ENCODE peak calls at places on chromosomes 2 and 18, in nine cellular contexts. Z, J, S, C, U, Y, F, K and M are unnamed samples.

GRCh38 chr2:170944545-170944944 is 15.5 kb downstream of the GORASP2 start:
- DNase-seq in S (no peak), Y (no peak), F (no peak), Z (no peak), J (no peak), C (no peak), U (no peak), K (no peak), M (no peak)

GRCh38 chr2:237702439-237703397 is 75.3 kb downstream of the LRRFIP1 start:
- DNase-seq in F (no peak), U (no peak), K (no peak), Z (no peak), S (peak), C (no peak), J (no peak), Y (no peak), M (peak)

GRCh38 chr2:226794077-226794670 is 5.4 kb downstream of the IRS1 start:
- DNase-seq in F (no peak), C (no peak), S (no peak), Z (no peak), Y (no peak), J (no peak), K (no peak), U (no peak), M (no peak)

GRCh38 chr2:31088516-31089195 is 49.6 kb downstream of the GALNT14 start:
- DNase-seq in J (no peak), Y (no peak), C (no peak), Z (no peak), F (no peak), U (no peak), S (no peak), K (no peak), M (no peak)

GRCh38 chr2:42804338-42804737 is 12.0 kb upstream of the HAAO start:
- DNase-seq in S (no peak), Z (no peak), F (no peak), C (no peak), J (no peak), K (no peak), Y (no peak), U (no peak), M (no peak)

GRCh38 chr2:86617738-86618137 is 5.9 kb downstream of the RNF103 start:
- DNase-seq in K (no peak), U (no peak), C (no peak), Z (no peak), J (no peak), Y (no peak), S (no peak), F (no peak), M (no peak)

GRCh38 chr18:75211721-75212625 is 1.4 kb downstream of the TSHZ1 start:
- DNase-seq in U (no peak), Z (peak), J (no peak), S (peak), K (no peak), C (peak), Y (no peak), F (peak), M (peak)

GRCh38 chr2:36361396-36361795 is 5.8 kb downstream of the CRIM1 start:
- DNase-seq in S (no peak), U (no peak), Z (no peak), F (no peak), C (no peak), Y (no peak), J (no peak), K (no peak), M (no peak)

GRCh38 chr2:135876066-135876711 is at the start of gene MCM6:
- DNase-seq in F (peak), U (peak), Z (peak), J (peak), S (peak), K (peak), C (peak), Y (peak), M (peak)

GRCh38 chr2:105243961-105244360 is 2.4 kb downstream of the GPR45 start:
- DNase-seq in U (no peak), Y (no peak), S (no peak), C (no peak), K (no peak), Z (no peak), J (no peak), F (no peak), M (no peak)

GRCh38 chr18:33495278-33495677 is 54.8 kb upstream of the CCDC178 start:
- DNase-seq in F (no peak), J (no peak), Z (peak), S (no peak), C (peak), U (peak), K (peak), Y (no peak), M (no peak)

GRCh38 chr2:45578056-45578843 is 32.8 kb downstream of the SRBD1 start:
- DNase-seq in F (peak), S (no peak), K (no peak), U (no peak), J (no peak), Y (peak), C (no peak), Z (peak), M (no peak)

GRCh38 chr2:12300019-12300602 is 416.6 kb upstream of the TRIB2 start:
- DNase-seq in Y (no peak), S (no peak), U (no peak), F (no peak), C (no peak), J (no peak), K (no peak), Z (no peak), M (no peak)

GRCh38 chr18:43236921-43237320 is 40.4 kb downstream of the SYT4 start:
- DNase-seq in Y (no peak), Z (peak), F (no peak), K (no peak), S (no peak), J (no peak), C (no peak), U (no peak), M (no peak)

GRCh38 chr2:241268306-241268705 is 47.2 kb downstream of the HDLBP start:
- DNase-seq in Z (no peak), K (no peak), J (no peak), F (no peak), C (no peak), S (no peak), Y (no peak), U (no peak), M (no peak)

GRCh38 chr2:96771792-96772618 is 11.3 kb downstream of the CNNM4 start:
- DNase-seq in U (no peak), J (no peak), K (no peak), C (no peak), Y (no peak), Z (peak), F (no peak), S (no peak), M (no peak)

GRCh38 chr18:32975166-32975441 is 202.3 kb upstream of the KLHL14 start:
- DNase-seq in J (no peak), Y (no peak), F (no peak), S (no peak), C (no peak), Z (no peak), U (no peak), K (no peak), M (no peak)

GRCh38 chr2:117862459-117862858 is 48.0 kb downstream of the DDX18 start:
- DNase-seq in F (no peak), U (no peak), Z (no peak), J (no peak), C (no peak), K (no peak), S (no peak), Y (no peak), M (no peak)

GRCh38 chr2:140023291-140023690 is 1243.1 kb upstream of the NXPH2 start:
- DNase-seq in K (no peak), C (no peak), Y (no peak), J (no peak), S (no peak), U (no peak), Z (no peak), F (no peak), M (no peak)

GRCh38 chr2:120912101-120912985 is 176.7 kb downstream of the GLI2 start:
- DNase-seq in J (no peak), Y (peak), F (no peak), S (no peak), Z (no peak), U (peak), K (peak), C (no peak), M (peak)

GRCh38 chr2:166090900-166091299 is 36.9 kb downstream of the SCN1A start:
- DNase-seq in U (no peak), C (no peak), F (no peak), Z (no peak), Y (no peak), S (no peak), J (no peak), K (no peak), M (no peak)

GRCh38 chr2:205982776-205983327 is 103.1 kb downstream of the INO80D start:
- DNase-seq in U (no peak), K (no peak), J (no peak), Y (no peak), C (no peak), Z (no peak), F (no peak), S (no peak), M (no peak)

GRCh38 chr2:98404556-98405250 is 40.0 kb upstream of the INPP4A start:
- DNase-seq in Y (no peak), U (no peak), J (no peak), C (no peak), Z (no peak), K (no peak), F (no peak), S (no peak), M (no peak)

GRCh38 chr2:23566236-23567142 is 181.5 kb downstream of the KLHL29 start:
- DNase-seq in Y (peak), Z (no peak), J (peak), K (no peak), C (peak), F (no peak), S (no peak), U (no peak), M (no peak)

GRCh38 chr2:196403471-196403870 is 232.1 kb upstream of the STK17B start:
- DNase-seq in S (no peak), J (no peak), Y (no peak), C (no peak), Z (no peak), U (no peak), F (no peak), K (no peak), M (no peak)

GRCh38 chr18:34947711-34948125 is 93.5 kb upstream of the MAPRE2 start:
- DNase-seq in U (no peak), C (no peak), F (no peak), Y (no peak), S (no peak), K (no peak), J (no peak), Z (no peak), M (no peak)

GRCh38 chr2:64699712-64700111 is 46.0 kb upstream of the SERTAD2 start:
- DNase-seq in F (peak), S (no peak), Z (no peak), U (no peak), Y (no peak), K (no peak), C (no peak), J (no peak), M (no peak)

GRCh38 chr2:3293221-3293620 is 84.4 kb downstream of the EIPR1 start:
- DNase-seq in S (no peak), Y (no peak), K (no peak), U (no peak), J (no peak), F (no peak), C (no peak), Z (no peak), M (no peak)

GRCh38 chr18:35749701-35750100 is 168.2 kb downstream of the GALNT1 start:
- DNase-seq in Z (no peak), F (no peak), J (no peak), S (no peak), Y (no peak), U (no peak), C (no peak), K (no peak), M (no peak)

GRCh38 chr2:134668821-134669220 is 50.0 kb downstream of the TMEM163 start:
- DNase-seq in S (peak), Y (no peak), U (no peak), Z (no peak), K (no peak), F (no peak), C (no peak), J (no peak), M (no peak)